ENCODE peak calls at places on chromosomes 1 and 21, in eight cellular contexts. One of them, this sample, is unnamed.

GRCh38 chr1:224488806-224489584 is 54.4 kb upstream of the WDR26 start:
- DNase-seq in NCI-H1092 treated with DMSO at 0.1 percent for 48 hours: no peak
- DNase-seq in HuH-7: no peak
- DNase-seq in effector CD4-positive, alpha-beta T cell: no peak
- DNase-seq in cardiac muscle cell: no peak
- DNase-seq in GM12878: no peak
- DNase-seq in activated T-helper 1 cell treated with anti-CD3 and anti-CD28 coated beads, Interleukin-2, amount 50 U/mL, for 16 hours: no peak
- DNase-seq in EL: peak
- DNase-seq in this sample: no peak

GRCh38 chr1:30684881-30685795 is 38.2 kb downstream of the MATN1 start:
- DNase-seq in NCI-H1092 treated with DMSO at 0.1 percent for 48 hours: peak
- DNase-seq in activated T-helper 1 cell treated with anti-CD3 and anti-CD28 coated beads, Interleukin-2, amount 50 U/mL, for 16 hours: no peak
- DNase-seq in cardiac muscle cell: no peak
- DNase-seq in effector CD4-positive, alpha-beta T cell: no peak
- DNase-seq in HuH-7: no peak
- DNase-seq in EL: no peak
- DNase-seq in GM12878: no peak
- DNase-seq in this sample: peak

GRCh38 chr1:44829506-44830384 is 13.3 kb downstream of the PTCH2 start:
- DNase-seq in NCI-H1092 treated with DMSO at 0.1 percent for 48 hours: no peak
- DNase-seq in HuH-7: no peak
- DNase-seq in effector CD4-positive, alpha-beta T cell: no peak
- DNase-seq in GM12878: no peak
- DNase-seq in cardiac muscle cell: no peak
- DNase-seq in EL: no peak
- DNase-seq in activated T-helper 1 cell treated with anti-CD3 and anti-CD28 coated beads, Interleukin-2, amount 50 U/mL, for 16 hours: no peak
- DNase-seq in this sample: no peak

GRCh38 chr1:35500439-35500838 is 56.8 kb downstream of the KIAA0319L start:
- DNase-seq in GM12878: no peak
- DNase-seq in cardiac muscle cell: no peak
- DNase-seq in effector CD4-positive, alpha-beta T cell: no peak
- DNase-seq in EL: no peak
- DNase-seq in NCI-H1092 treated with DMSO at 0.1 percent for 48 hours: no peak
- DNase-seq in activated T-helper 1 cell treated with anti-CD3 and anti-CD28 coated beads, Interleukin-2, amount 50 U/mL, for 16 hours: no peak
- DNase-seq in HuH-7: no peak
- DNase-seq in this sample: peak

GRCh38 chr1:21913763-21914162 is 23.3 kb downstream of the HSPG2 start:
- DNase-seq in effector CD4-positive, alpha-beta T cell: no peak
- DNase-seq in cardiac muscle cell: no peak
- DNase-seq in HuH-7: no peak
- DNase-seq in GM12878: no peak
- DNase-seq in EL: no peak
- DNase-seq in NCI-H1092 treated with DMSO at 0.1 percent for 48 hours: no peak
- DNase-seq in activated T-helper 1 cell treated with anti-CD3 and anti-CD28 coated beads, Interleukin-2, amount 50 U/mL, for 16 hours: no peak
- DNase-seq in this sample: no peak

GRCh38 chr1:159826436-159827101 is at the start of gene SLAMF8:
- DNase-seq in HuH-7: no peak
- DNase-seq in GM12878: peak
- DNase-seq in effector CD4-positive, alpha-beta T cell: peak
- DNase-seq in NCI-H1092 treated with DMSO at 0.1 percent for 48 hours: no peak
- DNase-seq in cardiac muscle cell: peak
- DNase-seq in EL: peak
- DNase-seq in activated T-helper 1 cell treated with anti-CD3 and anti-CD28 coated beads, Interleukin-2, amount 50 U/mL, for 16 hours: no peak
- DNase-seq in this sample: no peak

GRCh38 chr1:115912116-115912515 is 64.2 kb upstream of the SLC22A15 start:
- DNase-seq in NCI-H1092 treated with DMSO at 0.1 percent for 48 hours: no peak
- DNase-seq in effector CD4-positive, alpha-beta T cell: no peak
- DNase-seq in cardiac muscle cell: no peak
- DNase-seq in GM12878: no peak
- DNase-seq in activated T-helper 1 cell treated with anti-CD3 and anti-CD28 coated beads, Interleukin-2, amount 50 U/mL, for 16 hours: no peak
- DNase-seq in HuH-7: no peak
- DNase-seq in EL: no peak
- DNase-seq in this sample: no peak

GRCh38 chr1:228321895-228322294 is 84.7 kb downstream of the TRIM11 start:
- DNase-seq in NCI-H1092 treated with DMSO at 0.1 percent for 48 hours: no peak
- DNase-seq in effector CD4-positive, alpha-beta T cell: no peak
- DNase-seq in cardiac muscle cell: no peak
- DNase-seq in GM12878: no peak
- DNase-seq in HuH-7: no peak
- DNase-seq in EL: no peak
- DNase-seq in activated T-helper 1 cell treated with anti-CD3 and anti-CD28 coated beads, Interleukin-2, amount 50 U/mL, for 16 hours: no peak
- DNase-seq in this sample: no peak

GRCh38 chr1:24391882-24392603 is 21.5 kb downstream of the STPG1 start:
- DNase-seq in effector CD4-positive, alpha-beta T cell: peak
- DNase-seq in EL: peak
- DNase-seq in activated T-helper 1 cell treated with anti-CD3 and anti-CD28 coated beads, Interleukin-2, amount 50 U/mL, for 16 hours: peak
- DNase-seq in NCI-H1092 treated with DMSO at 0.1 percent for 48 hours: peak
- DNase-seq in GM12878: peak
- DNase-seq in cardiac muscle cell: peak
- DNase-seq in HuH-7: peak
- DNase-seq in this sample: peak

GRCh38 chr1:12643079-12643478 is 806 bp upstream of the AADACL4 start:
- DNase-seq in EL: no peak
- DNase-seq in effector CD4-positive, alpha-beta T cell: no peak
- DNase-seq in GM12878: no peak
- DNase-seq in cardiac muscle cell: no peak
- DNase-seq in HuH-7: no peak
- DNase-seq in activated T-helper 1 cell treated with anti-CD3 and anti-CD28 coated beads, Interleukin-2, amount 50 U/mL, for 16 hours: no peak
- DNase-seq in NCI-H1092 treated with DMSO at 0.1 percent for 48 hours: no peak
- DNase-seq in this sample: no peak

GRCh38 chr1:178362784-178363183 is 134.0 kb downstream of the CLEC20A start:
- DNase-seq in effector CD4-positive, alpha-beta T cell: no peak
- DNase-seq in NCI-H1092 treated with DMSO at 0.1 percent for 48 hours: no peak
- DNase-seq in GM12878: no peak
- DNase-seq in cardiac muscle cell: peak
- DNase-seq in EL: peak
- DNase-seq in HuH-7: no peak
- DNase-seq in activated T-helper 1 cell treated with anti-CD3 and anti-CD28 coated beads, Interleukin-2, amount 50 U/mL, for 16 hours: no peak
- DNase-seq in this sample: no peak

GRCh38 chr1:92882817-92883216 is 51.0 kb downstream of the RPL5 start:
- DNase-seq in activated T-helper 1 cell treated with anti-CD3 and anti-CD28 coated beads, Interleukin-2, amount 50 U/mL, for 16 hours: no peak
- DNase-seq in effector CD4-positive, alpha-beta T cell: peak
- DNase-seq in EL: peak
- DNase-seq in GM12878: no peak
- DNase-seq in cardiac muscle cell: no peak
- DNase-seq in HuH-7: no peak
- DNase-seq in NCI-H1092 treated with DMSO at 0.1 percent for 48 hours: no peak
- DNase-seq in this sample: no peak

GRCh38 chr21:34199121-34199910 is 125.9 kb downstream of the MRPS6 start:
- DNase-seq in cardiac muscle cell: no peak
- DNase-seq in effector CD4-positive, alpha-beta T cell: no peak
- DNase-seq in activated T-helper 1 cell treated with anti-CD3 and anti-CD28 coated beads, Interleukin-2, amount 50 U/mL, for 16 hours: no peak
- DNase-seq in EL: no peak
- DNase-seq in HuH-7: no peak
- DNase-seq in GM12878: no peak
- DNase-seq in NCI-H1092 treated with DMSO at 0.1 percent for 48 hours: peak
- DNase-seq in this sample: peak

GRCh38 chr1:165259236-165259635 is 97.3 kb downstream of the LMX1A start:
- DNase-seq in effector CD4-positive, alpha-beta T cell: no peak
- DNase-seq in HuH-7: no peak
- DNase-seq in cardiac muscle cell: no peak
- DNase-seq in NCI-H1092 treated with DMSO at 0.1 percent for 48 hours: peak
- DNase-seq in EL: no peak
- DNase-seq in activated T-helper 1 cell treated with anti-CD3 and anti-CD28 coated beads, Interleukin-2, amount 50 U/mL, for 16 hours: no peak
- DNase-seq in GM12878: no peak
- DNase-seq in this sample: no peak

GRCh38 chr1:43763497-43763973 is 56.2 kb downstream of the ST3GAL3 start:
- DNase-seq in HuH-7: peak
- DNase-seq in cardiac muscle cell: peak
- DNase-seq in GM12878: peak
- DNase-seq in activated T-helper 1 cell treated with anti-CD3 and anti-CD28 coated beads, Interleukin-2, amount 50 U/mL, for 16 hours: no peak
- DNase-seq in effector CD4-positive, alpha-beta T cell: peak
- DNase-seq in EL: peak
- DNase-seq in NCI-H1092 treated with DMSO at 0.1 percent for 48 hours: peak
- DNase-seq in this sample: peak

This sample was measured in G401.